ENCODE peak calls at places on chromosomes 13 and 19, in four cellular contexts. Q is right atrium auricular region, J is tibial nerve, K is A673. R is an unnamed sample. For H3K9me3 and H3K27me3, the result is how much of the 10 kb centered on the place peaks cover.

GRCh38 chr19:43784251-43784980 is 3.6 kb upstream of the KCNN4 start:
- DNase-seq in K (no peak), Q (peak), J (no peak), R (no peak)

GRCh38 chr19:13207237-13208130 is 57.3 kb downstream of the IER2 start:
- DNase-seq in J (no peak), Q (no peak), K (peak), R (no peak)

GRCh38 chr19:19499272-19499995 is 15.9 kb downstream of the TSSK6 start:
- DNase-seq in K (no peak), Q (no peak), J (no peak), R (no peak)

GRCh38 chr13:112105884-112106283 is 38.9 kb downstream of the SOX1 start:
- DNase-seq in J (no peak), K (no peak), Q (no peak), R (no peak)

GRCh38 chr13:65679240-65679639 is 1550.9 kb downstream of the PCDH9 start:
- DNase-seq in Q (no peak), J (no peak), K (no peak), R (no peak)

GRCh38 chr19:11404588-11405258 is 14.4 kb downstream of the RGL3 start:
- DNase-seq in K (no peak), Q (no peak), J (no peak), R (no peak)

GRCh38 chr19:1183543-1184172 is 9.6 kb upstream of the SBNO2 start:
- DNase-seq in Q (no peak), K (no peak), J (no peak), R (no peak)

GRCh38 chr13:100394005-100394695 is 194.4 kb downstream of the GGACT start:
- DNase-seq in J (no peak), K (peak), Q (no peak), R (no peak)

GRCh38 chr13:95296326-95296939 is 4.8 kb downstream of the ABCC4 start:
- DNase-seq in J (no peak), K (no peak), Q (no peak), R (peak)

GRCh38 chr19:46925548-46925950 is 64.8 kb downstream of the ARHGAP35 start:
- DNase-seq in J (no peak), Q (no peak), K (no peak), R (no peak)

GRCh38 chr19:11295665-11296245 is at the start of gene TSPAN16:
- DNase-seq in K (no peak), J (peak), Q (no peak), R (no peak)

GRCh38 chr19:54160182-54160811 is 776 bp upstream of the LENG1 start:
- DNase-seq in Q (no peak), K (peak), J (no peak), R (no peak)

GRCh38 chr13:32914686-32915085 is 101.5 kb upstream of the KL start:
- DNase-seq in K (no peak), J (no peak), Q (no peak), R (no peak)

GRCh38 chr19:4446801-4447200 is 10.8 kb downstream of the UBXN6 start:
- DNase-seq in J (no peak), Q (no peak), K (no peak), R (no peak)

GRCh38 chr13:100130092-100130491 is 41.2 kb downstream of the PCCA start:
- DNase-seq in K (peak), Q (no peak), J (no peak), R (peak)

GRCh38 chr19:48812094-48812929 is 1.5 kb upstream of the BCAT2 start:
- DNase-seq in K (peak), Q (peak), J (peak), R (peak)

GRCh38 chr19:49136771-49137171 is 17.4 kb downstream of the PPFIA3 start:
- DNase-seq in J (no peak), Q (peak), K (no peak), R (no peak)

GRCh38 chr19:1566392-1567115 is 1.6 kb downstream of the MEX3D start:
- DNase-seq in K (peak), J (peak), Q (peak), R (peak)

GRCh38 chr19:45103200-45103624 is 10.2 kb downstream of the PPP1R37 start:
- DNase-seq in K (peak), Q (no peak), J (no peak), R (peak)

GRCh38 chr13:24249586-24249985 is 59.8 kb upstream of the C1QTNF9 start:
- DNase-seq in K (no peak), Q (no peak), J (no peak), R (no peak)

GRCh38 chr13:31046711-31047279 is 114.3 kb downstream of the TEX26 start:
- DNase-seq in Q (no peak), K (peak), J (no peak), R (peak)

GRCh38 chr13:106915146-106915545 is 347.2 kb upstream of the ARGLU1 start:
- DNase-seq in J (no peak), Q (no peak), K (no peak), R (no peak)

GRCh38 chr13:22108283-22108897 is 437.5 kb downstream of the FGF9 start:
- DNase-seq in K (no peak), J (no peak), Q (no peak), R (no peak)

GRCh38 chr13:111589321-111589720 is 268.9 kb downstream of the TEX29 start:
- DNase-seq in Q (no peak), J (no peak), K (no peak), R (no peak)

GRCh38 chr19:38452430-38453366 is 19.2 kb downstream of the RYR1 start:
- DNase-seq in J (no peak), K (peak), Q (no peak), R (peak)

GRCh38 chr19:43763473-43763939 is 8.7 kb upstream of the SMG9 start:
- DNase-seq in Q (no peak), K (no peak), J (no peak), R (no peak)

GRCh38 chr13:40341501-40341900 is 324.9 kb downstream of the FOXO1 start:
- DNase-seq in J (no peak), K (no peak), Q (no peak), R (no peak)

GRCh38 chr19:33382006-33382405 is 8.5 kb downstream of the CEBPG start:
- DNase-seq in J (no peak), Q (no peak), K (no peak), R (no peak)

GRCh38 chr19:4234862-4235201 is 5.5 kb downstream of the EBI3 start:
- DNase-seq in Q (no peak), J (no peak), K (no peak), R (no peak)

GRCh38 chr13:61036715-61037114 is 378.9 kb downstream of the PCDH20 start:
- DNase-seq in J (no peak), K (no peak), Q (no peak), R (no peak)

GRCh38 chr19:58098682-58098998 is 609 bp upstream of the ZSCAN18 start:
- DNase-seq in J (no peak), Q (no peak), K (no peak), R (no peak)

GRCh38 chr19:58096884-58097283 is 1.1 kb downstream of the ZSCAN18 start:
- DNase-seq in K (no peak), J (no peak), Q (no peak), R (no peak)

GRCh38 chr19:58095328-58095727 is 2.7 kb downstream of the ZSCAN18 start:
- DNase-seq in J (no peak), K (no peak), Q (no peak), R (no peak)

GRCh38 chr19:58097783-58098681 is at the start of gene ZSCAN18:
- DNase-seq in K (peak), J (peak), Q (peak), R (peak)

DNA sequence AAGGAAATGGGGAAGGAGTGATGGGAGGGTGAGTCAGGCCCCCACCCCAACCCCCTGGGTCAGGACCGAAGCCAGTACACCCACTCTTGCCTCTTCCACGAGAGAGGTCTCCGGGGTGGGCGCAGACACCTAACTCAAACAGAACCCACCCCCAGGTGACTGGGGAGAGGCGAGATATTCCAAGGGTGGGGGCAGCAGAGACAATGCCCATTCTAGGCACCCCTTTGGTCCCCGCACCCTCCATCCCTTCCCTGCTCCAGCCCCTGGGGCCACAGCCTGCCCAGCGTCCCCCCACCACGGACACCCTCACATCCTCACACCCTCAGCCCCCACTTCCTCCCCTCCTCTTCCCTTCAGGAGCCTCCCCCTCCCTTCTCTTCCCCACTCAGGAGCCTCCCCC is 682 bp downstream of the ZSCAN18 start:
- DNase-seq in Q (no peak), K (no peak), J (no peak), R (no peak)
- H3K9me3 ChIP-seq in Q (under half), K (under half), J (under half), R (under half)

DNA sequence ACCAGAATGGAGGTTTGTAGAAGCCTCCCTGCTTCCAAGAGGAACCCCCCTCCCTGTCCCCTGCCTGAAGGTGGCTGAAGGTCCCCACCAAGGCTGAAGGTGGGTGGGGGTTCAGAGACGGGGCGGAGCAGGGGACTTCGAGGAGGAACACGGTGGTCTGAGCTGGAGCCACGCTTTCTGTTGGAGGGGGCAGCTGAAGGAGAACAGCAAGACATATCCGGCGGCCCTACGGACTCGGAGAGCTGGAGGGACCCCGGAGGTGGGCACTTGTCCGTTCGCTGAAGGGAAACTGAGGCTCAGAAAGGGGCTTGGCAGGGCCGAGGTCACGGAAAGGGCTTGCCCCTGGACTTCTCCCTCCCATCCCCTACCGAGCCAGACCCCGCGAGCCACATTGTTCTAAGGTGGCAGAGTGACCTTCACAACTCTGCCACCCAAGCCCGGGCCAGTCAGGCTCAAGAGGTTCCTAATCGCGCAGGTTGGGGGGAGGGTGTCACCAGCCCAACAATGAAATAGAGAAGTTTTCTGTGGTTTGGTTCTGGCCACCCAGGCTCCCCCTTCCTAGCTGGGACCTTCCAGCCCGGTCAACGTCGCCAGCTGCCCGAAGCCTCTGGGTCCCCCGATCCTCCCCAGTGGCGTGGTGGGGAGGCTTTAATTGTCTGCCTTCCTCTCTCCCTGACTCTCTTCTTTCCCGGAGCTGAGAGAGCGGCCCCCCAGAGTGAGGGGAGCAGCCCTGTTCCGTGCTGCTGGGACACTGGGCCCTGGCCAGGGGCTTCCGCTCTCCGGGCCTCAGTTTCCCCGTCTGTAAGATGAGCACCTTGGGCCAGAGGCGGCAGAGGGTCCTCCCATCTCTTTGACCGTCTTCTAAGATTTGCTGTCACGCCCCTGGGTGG is 15.5 kb upstream of the KCNN1 start:
- DNase-seq in K (no peak), Q (no peak), J (no peak), R (no peak)
- H3K27me3 ChIP-seq in K (under half), Q (under half), J (under half), R (under half)

GRCh38 chr19:41323023-41323422 is 13.1 kb downstream of the CCDC97 start:
- DNase-seq in J (no peak), Q (no peak), K (no peak), R (no peak)
- H3K4me3 ChIP-seq in J (no peak), Q (no peak), K (no peak), R (peak)

GRCh38 chr19:36652958-36653357 is 13.7 kb downstream of the ZNF461 start:
- DNase-seq in Q (no peak), J (no peak), K (no peak), R (no peak)
- H3K9me3 ChIP-seq in Q (half or more), J (under half), K (under half), R (under half)

DNA sequence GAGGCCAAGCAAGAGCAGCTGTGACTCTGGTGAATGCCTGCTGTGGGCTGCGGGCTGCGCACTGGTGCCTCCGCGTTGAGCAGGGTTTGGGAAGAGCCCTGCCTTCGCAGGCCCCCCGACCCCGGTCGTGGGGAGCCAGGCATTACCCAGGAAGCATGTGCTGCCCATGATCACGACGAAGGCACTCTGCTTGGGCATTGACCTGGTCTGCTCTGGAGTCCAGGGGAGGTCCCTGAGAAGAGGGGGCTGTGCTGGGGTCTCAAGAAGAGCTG is 19.2 kb downstream of the RANBP3 start:
- DNase-seq in K (no peak), Q (no peak), J (no peak), R (no peak)
- H3K27me3 ChIP-seq in K (under half), Q (under half), J (under half), R (under half)

DNA sequence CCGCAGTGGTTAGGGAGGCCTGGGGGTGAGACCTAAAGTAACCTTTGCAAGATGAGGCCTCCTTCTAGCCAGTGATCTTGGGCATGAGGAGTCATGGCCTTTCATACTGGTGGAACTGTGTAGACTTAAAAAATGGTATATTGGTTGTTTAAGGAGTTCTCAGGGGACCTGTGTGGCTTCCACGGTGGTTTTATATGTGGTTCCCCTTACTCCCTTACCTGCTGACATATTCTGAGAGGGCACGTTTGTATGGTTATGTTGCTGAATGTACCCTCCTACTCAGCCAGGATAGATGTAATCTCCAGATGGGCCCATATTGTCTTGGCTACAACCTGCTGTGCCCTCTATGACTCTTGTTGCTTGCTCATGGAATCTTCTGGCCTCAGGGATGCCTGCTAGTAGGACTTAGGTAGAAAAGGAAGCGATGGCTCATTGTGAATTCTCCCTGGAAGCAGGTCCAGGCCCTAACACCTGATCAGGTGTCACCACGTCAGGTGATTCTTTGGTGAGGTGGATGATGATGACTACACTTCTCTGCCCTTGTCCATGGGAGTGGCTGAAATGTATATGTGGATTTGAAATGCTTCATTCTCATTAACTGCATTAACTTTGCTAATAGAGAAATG is 1.8 kb downstream of the ZNF460 start:
- DNase-seq in K (no peak), J (no peak), Q (no peak), R (no peak)
- H3K4me3 ChIP-seq in K (peak), J (no peak), Q (no peak), R (peak)

DNA sequence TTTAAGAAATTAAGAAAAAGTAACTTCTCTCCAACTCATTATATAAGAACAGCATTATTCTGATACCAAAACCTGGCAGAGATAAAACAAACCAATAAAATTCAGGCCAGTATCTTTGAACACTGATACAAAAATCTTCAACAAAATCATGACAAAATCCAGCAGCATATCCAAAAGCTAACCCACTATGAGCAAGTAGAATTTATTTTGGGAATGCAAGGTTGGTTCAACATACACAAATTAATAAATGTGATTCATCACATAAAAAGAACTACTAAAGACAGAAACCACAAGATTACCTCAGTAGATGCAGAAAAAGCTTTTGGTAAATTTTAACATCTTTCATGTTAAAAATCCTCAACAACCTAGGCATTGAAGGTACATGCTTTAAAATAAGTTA is 12.3 kb downstream of the ZNF91 start:
- DNase-seq in Q (no peak), J (no peak), K (no peak), R (no peak)
- H3K9me3 ChIP-seq in Q (under half), J (under half), K (half or more), R (under half)

GRCh38 chr19:42177686-42178019 is 39.8 kb downstream of the DEDD2 start:
- DNase-seq in K (no peak), Q (no peak), J (no peak), R (no peak)
- H3K27me3 ChIP-seq in K (half or more), Q (under half), J (under half), R (under half)

GRCh38 chr19:50314724-50315700 is 14.2 kb downstream of the KCNC3 start:
- DNase-seq in K (no peak), J (no peak), Q (no peak), R (no peak)
- H3K4me3 ChIP-seq in K (peak), J (no peak), Q (no peak), R (no peak)

R was measured in BE2C.